ENCODE peak calls at places on chromosomes 4 and X, in eight cellular contexts. One of them, this sample, is unnamed.

GRCh38 chrX:130285069-130285620 is 16.4 kb upstream of the ZNF280C start:
- DNase-seq in Daoy: no peak
- DNase-seq in stimulated activated CD4-positive, alpha-beta T cell treated with anti-CD3 and anti-CD28 coated beads, Interleukin-15, amount 100 ng/mL, for 24 hours: no peak
- DNase-seq in natural killer cell: no peak
- DNase-seq in GM03348: no peak
- DNase-seq in naive thymus-derived CD4-positive, alpha-beta T cell: no peak
- DNase-seq in activated T-cell treated with anti-CD3 and anti-CD28 coated beads for 1 hour: no peak
- DNase-seq in CD8-positive, alpha-beta memory T cell: no peak
- DNase-seq in this sample: no peak

GRCh38 chrX:111200327-111200726 is 70.0 kb downstream of the CAPN6 start:
- DNase-seq in Daoy: no peak
- DNase-seq in stimulated activated CD4-positive, alpha-beta T cell treated with anti-CD3 and anti-CD28 coated beads, Interleukin-15, amount 100 ng/mL, for 24 hours: no peak
- DNase-seq in natural killer cell: no peak
- DNase-seq in GM03348: no peak
- DNase-seq in naive thymus-derived CD4-positive, alpha-beta T cell: no peak
- DNase-seq in activated T-cell treated with anti-CD3 and anti-CD28 coated beads for 1 hour: no peak
- DNase-seq in CD8-positive, alpha-beta memory T cell: no peak
- DNase-seq in this sample: no peak

GRCh38 chrX:101787934-101788333 is 128.3 kb upstream of the ARMCX2 start:
- DNase-seq in Daoy: no peak
- DNase-seq in stimulated activated CD4-positive, alpha-beta T cell treated with anti-CD3 and anti-CD28 coated beads, Interleukin-15, amount 100 ng/mL, for 24 hours: no peak
- DNase-seq in natural killer cell: no peak
- DNase-seq in GM03348: no peak
- DNase-seq in naive thymus-derived CD4-positive, alpha-beta T cell: no peak
- DNase-seq in activated T-cell treated with anti-CD3 and anti-CD28 coated beads for 1 hour: no peak
- DNase-seq in CD8-positive, alpha-beta memory T cell: no peak
- DNase-seq in this sample: no peak

GRCh38 chrX:63128509-63128908 is 222.6 kb downstream of the SPIN4 start:
- DNase-seq in Daoy: no peak
- DNase-seq in stimulated activated CD4-positive, alpha-beta T cell treated with anti-CD3 and anti-CD28 coated beads, Interleukin-15, amount 100 ng/mL, for 24 hours: peak
- DNase-seq in natural killer cell: no peak
- DNase-seq in GM03348: peak
- DNase-seq in naive thymus-derived CD4-positive, alpha-beta T cell: no peak
- DNase-seq in activated T-cell treated with anti-CD3 and anti-CD28 coated beads for 1 hour: no peak
- DNase-seq in CD8-positive, alpha-beta memory T cell: no peak
- DNase-seq in this sample: peak

GRCh38 chr4:2623442-2623841 is 87.0 kb downstream of the FAM193A start:
- DNase-seq in Daoy: no peak
- DNase-seq in stimulated activated CD4-positive, alpha-beta T cell treated with anti-CD3 and anti-CD28 coated beads, Interleukin-15, amount 100 ng/mL, for 24 hours: no peak
- DNase-seq in natural killer cell: no peak
- DNase-seq in GM03348: no peak
- DNase-seq in naive thymus-derived CD4-positive, alpha-beta T cell: no peak
- DNase-seq in activated T-cell treated with anti-CD3 and anti-CD28 coated beads for 1 hour: no peak
- DNase-seq in CD8-positive, alpha-beta memory T cell: no peak
- DNase-seq in this sample: no peak

GRCh38 chr4:10090467-10091250 is 25.9 kb downstream of the WDR1 start:
- DNase-seq in Daoy: no peak
- DNase-seq in stimulated activated CD4-positive, alpha-beta T cell treated with anti-CD3 and anti-CD28 coated beads, Interleukin-15, amount 100 ng/mL, for 24 hours: no peak
- DNase-seq in natural killer cell: no peak
- DNase-seq in GM03348: no peak
- DNase-seq in naive thymus-derived CD4-positive, alpha-beta T cell: no peak
- DNase-seq in activated T-cell treated with anti-CD3 and anti-CD28 coated beads for 1 hour: no peak
- DNase-seq in CD8-positive, alpha-beta memory T cell: no peak
- DNase-seq in this sample: no peak

GRCh38 chr4:7066006-7066405 is 1.9 kb downstream of the GRPEL1 start:
- DNase-seq in Daoy: no peak
- DNase-seq in stimulated activated CD4-positive, alpha-beta T cell treated with anti-CD3 and anti-CD28 coated beads, Interleukin-15, amount 100 ng/mL, for 24 hours: no peak
- DNase-seq in natural killer cell: no peak
- DNase-seq in GM03348: no peak
- DNase-seq in naive thymus-derived CD4-positive, alpha-beta T cell: no peak
- DNase-seq in activated T-cell treated with anti-CD3 and anti-CD28 coated beads for 1 hour: no peak
- DNase-seq in CD8-positive, alpha-beta memory T cell: no peak
- DNase-seq in this sample: no peak

GRCh38 chrX:34559325-34559724 is 97.8 kb downstream of the TMEM47 start:
- DNase-seq in Daoy: no peak
- DNase-seq in stimulated activated CD4-positive, alpha-beta T cell treated with anti-CD3 and anti-CD28 coated beads, Interleukin-15, amount 100 ng/mL, for 24 hours: no peak
- DNase-seq in natural killer cell: no peak
- DNase-seq in GM03348: no peak
- DNase-seq in naive thymus-derived CD4-positive, alpha-beta T cell: no peak
- DNase-seq in activated T-cell treated with anti-CD3 and anti-CD28 coated beads for 1 hour: no peak
- DNase-seq in CD8-positive, alpha-beta memory T cell: no peak
- DNase-seq in this sample: peak

GRCh38 chr4:5636766-5637670 is 71.3 kb downstream of the EVC2 start:
- DNase-seq in Daoy: no peak
- DNase-seq in stimulated activated CD4-positive, alpha-beta T cell treated with anti-CD3 and anti-CD28 coated beads, Interleukin-15, amount 100 ng/mL, for 24 hours: no peak
- DNase-seq in natural killer cell: no peak
- DNase-seq in GM03348: no peak
- DNase-seq in naive thymus-derived CD4-positive, alpha-beta T cell: no peak
- DNase-seq in activated T-cell treated with anti-CD3 and anti-CD28 coated beads for 1 hour: no peak
- DNase-seq in CD8-positive, alpha-beta memory T cell: no peak
- DNase-seq in this sample: no peak

GRCh38 chr4:108571027-108571569 is 49.3 kb upstream of the RPL34 start:
- DNase-seq in Daoy: no peak
- DNase-seq in stimulated activated CD4-positive, alpha-beta T cell treated with anti-CD3 and anti-CD28 coated beads, Interleukin-15, amount 100 ng/mL, for 24 hours: no peak
- DNase-seq in natural killer cell: no peak
- DNase-seq in GM03348: no peak
- DNase-seq in naive thymus-derived CD4-positive, alpha-beta T cell: no peak
- DNase-seq in activated T-cell treated with anti-CD3 and anti-CD28 coated beads for 1 hour: no peak
- DNase-seq in CD8-positive, alpha-beta memory T cell: no peak
- DNase-seq in this sample: no peak

GRCh38 chr4:78956979-78957378 is 17.7 kb upstream of the PAQR3 start:
- DNase-seq in Daoy: no peak
- DNase-seq in stimulated activated CD4-positive, alpha-beta T cell treated with anti-CD3 and anti-CD28 coated beads, Interleukin-15, amount 100 ng/mL, for 24 hours: no peak
- DNase-seq in natural killer cell: no peak
- DNase-seq in GM03348: no peak
- DNase-seq in naive thymus-derived CD4-positive, alpha-beta T cell: no peak
- DNase-seq in activated T-cell treated with anti-CD3 and anti-CD28 coated beads for 1 hour: no peak
- DNase-seq in CD8-positive, alpha-beta memory T cell: no peak
- DNase-seq in this sample: no peak

GRCh38 chr4:2958446-2958845 is 4.8 kb downstream of the NOP14 start:
- DNase-seq in Daoy: peak
- DNase-seq in stimulated activated CD4-positive, alpha-beta T cell treated with anti-CD3 and anti-CD28 coated beads, Interleukin-15, amount 100 ng/mL, for 24 hours: no peak
- DNase-seq in natural killer cell: no peak
- DNase-seq in GM03348: no peak
- DNase-seq in naive thymus-derived CD4-positive, alpha-beta T cell: no peak
- DNase-seq in activated T-cell treated with anti-CD3 and anti-CD28 coated beads for 1 hour: no peak
- DNase-seq in CD8-positive, alpha-beta memory T cell: no peak
- DNase-seq in this sample: no peak

GRCh38 chr4:30716671-30717207 is 3.4 kb upstream of the PCDH7 start:
- DNase-seq in Daoy: no peak
- DNase-seq in stimulated activated CD4-positive, alpha-beta T cell treated with anti-CD3 and anti-CD28 coated beads, Interleukin-15, amount 100 ng/mL, for 24 hours: peak
- DNase-seq in natural killer cell: no peak
- DNase-seq in GM03348: no peak
- DNase-seq in naive thymus-derived CD4-positive, alpha-beta T cell: no peak
- DNase-seq in activated T-cell treated with anti-CD3 and anti-CD28 coated beads for 1 hour: no peak
- DNase-seq in CD8-positive, alpha-beta memory T cell: no peak
- DNase-seq in this sample: peak

GRCh38 chr4:140904904-140905303 is 148.7 kb upstream of the TBC1D9 start:
- DNase-seq in Daoy: no peak
- DNase-seq in stimulated activated CD4-positive, alpha-beta T cell treated with anti-CD3 and anti-CD28 coated beads, Interleukin-15, amount 100 ng/mL, for 24 hours: no peak
- DNase-seq in natural killer cell: no peak
- DNase-seq in GM03348: no peak
- DNase-seq in naive thymus-derived CD4-positive, alpha-beta T cell: no peak
- DNase-seq in activated T-cell treated with anti-CD3 and anti-CD28 coated beads for 1 hour: no peak
- DNase-seq in CD8-positive, alpha-beta memory T cell: no peak
- DNase-seq in this sample: no peak

GRCh38 chrX:143632625-143633387 is 3.1 kb downstream of the SLITRK4 start:
- DNase-seq in Daoy: no peak
- DNase-seq in stimulated activated CD4-positive, alpha-beta T cell treated with anti-CD3 and anti-CD28 coated beads, Interleukin-15, amount 100 ng/mL, for 24 hours: no peak
- DNase-seq in natural killer cell: no peak
- DNase-seq in GM03348: no peak
- DNase-seq in naive thymus-derived CD4-positive, alpha-beta T cell: no peak
- DNase-seq in activated T-cell treated with anti-CD3 and anti-CD28 coated beads for 1 hour: no peak
- DNase-seq in CD8-positive, alpha-beta memory T cell: no peak
- DNase-seq in this sample: no peak

GRCh38 chr4:8507251-8507570 is 66.6 kb downstream of the TRMT44 start:
- DNase-seq in Daoy: peak
- DNase-seq in stimulated activated CD4-positive, alpha-beta T cell treated with anti-CD3 and anti-CD28 coated beads, Interleukin-15, amount 100 ng/mL, for 24 hours: no peak
- DNase-seq in natural killer cell: no peak
- DNase-seq in GM03348: peak
- DNase-seq in naive thymus-derived CD4-positive, alpha-beta T cell: no peak
- DNase-seq in activated T-cell treated with anti-CD3 and anti-CD28 coated beads for 1 hour: no peak
- DNase-seq in CD8-positive, alpha-beta memory T cell: no peak
- DNase-seq in this sample: no peak

This sample was measured in Jurkat, Clone E6-1.